ENCODE peak calls at places on chromosomes 4 and X, in four cellular contexts. S is brain microvascular endothelial cell, O is cardiac muscle cell, I is tibial nerve. M is an unnamed sample.

GRCh38 chrX:6384391-6384790 is 150.5 kb downstream of the VCX3A start:
- DNase-seq in S (no peak), O (no peak), I (no peak), M (no peak)

GRCh38 chr4:101127176-101127790 is 220.0 kb downstream of the PPP3CA start:
- DNase-seq in S (no peak), O (no peak), I (no peak), M (no peak)

GRCh38 chr4:181976743-181977142 is 266.5 kb upstream of the TENM3 start:
- DNase-seq in S (no peak), O (no peak), I (no peak), M (no peak)

GRCh38 chrX:27765718-27766117 is 42.1 kb upstream of the MAGEB10 start:
- DNase-seq in S (no peak), O (no peak), I (no peak), M (no peak)

GRCh38 chr4:56128231-56128630 is 179.5 kb downstream of the CEP135 start:
- DNase-seq in S (peak; percentile 49), O (peak; percentile 83), I (no peak), M (peak; percentile 86)

GRCh38 chr4:71785957-71786356 is 2.1 kb upstream of the GC start:
- DNase-seq in S (no peak), O (no peak), I (no peak), M (no peak)

GRCh38 chr4:10106421-10107039 is 10.1 kb downstream of the WDR1 start:
- DNase-seq in S (peak; percentile 97), O (peak; percentile 95), I (peak; percentile 84), M (no peak)

GRCh38 chr4:146520894-146521542 is 722 bp downstream of the SLC10A7 start:
- DNase-seq in S (peak; percentile 57), O (peak; percentile 77), I (peak; percentile 20), M (peak; percentile 15)

GRCh38 chr4:16598241-16599224 is 299.9 kb downstream of the LDB2 start:
- DNase-seq in S (peak; percentile 56), O (peak; percentile 37), I (no peak), M (no peak)

GRCh38 chr4:169205146-169205806 is 65.5 kb downstream of the SH3RF1 start:
- DNase-seq in S (no peak), O (no peak), I (no peak), M (no peak)

GRCh38 chr4:144202091-144202490 is 61.6 kb upstream of the GYPA start:
- DNase-seq in S (no peak), O (no peak), I (no peak), M (no peak)

GRCh38 chr4:151744614-151745013 is 16.2 kb downstream of the GATB start:
- DNase-seq in S (peak; percentile 92), O (peak; percentile 72), I (no peak), M (peak; percentile 83)

GRCh38 chr4:166318810-166319525 is 445.9 kb downstream of the TLL1 start:
- DNase-seq in S (peak; percentile 93), O (peak; percentile 64), I (no peak), M (peak; percentile 40)

GRCh38 chrX:68114573-68115199 is 318.6 kb downstream of the OPHN1 start:
- DNase-seq in S (peak; percentile 9), O (peak; percentile 7), I (no peak), M (no peak)

GRCh38 chr4:76420901-76421581 is at the start of gene CCDC158:
- DNase-seq in S (no peak), O (peak; percentile 49), I (no peak), M (no peak)

GRCh38 chr4:7444314-7444713 is 9.6 kb upstream of the PSAPL1 start:
- DNase-seq in S (no peak), O (no peak), I (no peak), M (no peak)

GRCh38 chrX:144683247-144683646 is 564.1 kb upstream of the SPANXN1 start:
- DNase-seq in S (no peak), O (no peak), I (no peak), M (no peak)

GRCh38 chr4:120524237-120524636 is 398.3 kb downstream of the PRDM5 start:
- DNase-seq in S (no peak), O (no peak), I (no peak), M (no peak)

GRCh38 chr4:102675142-102675541 is 85.6 kb downstream of the MANBA start:
- DNase-seq in S (peak; percentile 58), O (peak; percentile 62), I (no peak), M (peak; percentile 47)

GRCh38 chrX:150421816-150422215 is 58.7 kb downstream of the MAMLD1 start:
- DNase-seq in S (no peak), O (peak; percentile 34), I (no peak), M (no peak)

GRCh38 chr4:173367946-173368345 is 2.8 kb upstream of the SAP30 start:
- DNase-seq in S (no peak), O (peak; percentile 61), I (no peak), M (no peak)

GRCh38 chr4:140523370-140523856 is 555 bp upstream of the ELMOD2 start:
- DNase-seq in S (no peak), O (no peak), I (no peak), M (no peak)

GRCh38 chr4:145177511-145177905 is 2.9 kb downstream of the OTUD4 start:
- DNase-seq in S (no peak), O (peak; percentile 54), I (no peak), M (no peak)

GRCh38 chrX:140504371-140505324 is at the start of gene SOX3:
- DNase-seq in S (no peak), O (no peak), I (no peak), M (no peak)

GRCh38 chr4:7719354-7720174 is 220.1 kb downstream of the AFAP1 start:
- DNase-seq in S (no peak), O (peak; percentile 47), I (peak; percentile 56), M (no peak)

GRCh38 chrX:103586314-103586646 is 965 bp downstream of the TCEAL4 start:
- DNase-seq in S (no peak), O (peak; percentile 52), I (no peak), M (no peak)

GRCh38 chr4:145482209-145483021 is 762 bp downstream of the SMAD1 start:
- DNase-seq in S (peak; percentile 72), O (peak; percentile 80), I (peak; percentile 48), M (peak; percentile 18)

GRCh38 chr4:8916914-8917305 is 45.3 kb upstream of the HMX1 start:
- DNase-seq in S (no peak), O (no peak), I (no peak), M (no peak)

GRCh38 chr4:75985116-75985515 is 5.6 kb downstream of the SDAD1 start:
- DNase-seq in S (peak; percentile 91), O (peak; percentile 47), I (no peak), M (no peak)

GRCh38 chrX:151563449-151563848 is at the start of gene PASD1:
- DNase-seq in S (no peak), O (no peak), I (no peak), M (no peak)

GRCh38 chrX:43865791-43866190 is 16.5 kb downstream of the MAOB start:
- DNase-seq in S (no peak), O (no peak), I (no peak), M (no peak)

GRCh38 chr4:40316782-40317635 is 18.1 kb upstream of the CHRNA9 start:
- DNase-seq in S (peak; percentile 83), O (peak; percentile 96), I (peak; percentile 42), M (peak; percentile 85)
- H3K4me3 ChIP-seq in S (peak overlapping the region; percentile 52), O (no peak overlapping the region), I (peak overlapping the region; percentile 37), M (peak overlapping the region; percentile 49)

GRCh38 chr4:186553717-186554116 is 1.6 kb downstream of the MTNR1A start:
- DNase-seq in S (no peak), O (no peak), I (no peak), M (no peak)

GRCh38 chr4:186557061-186557460 is 1.7 kb upstream of the MTNR1A start:
- DNase-seq in S (peak; percentile 2), O (no peak), I (no peak), M (no peak)

GRCh38 chr4:186554485-186554884 is 882 bp downstream of the MTNR1A start:
- DNase-seq in S (peak; percentile 16), O (peak; percentile 39), I (no peak), M (no peak)

GRCh38 chr4:186557486-186557885 is 2.1 kb upstream of the MTNR1A start:
- DNase-seq in S (peak; percentile 71), O (no peak), I (no peak), M (no peak)

DNA sequence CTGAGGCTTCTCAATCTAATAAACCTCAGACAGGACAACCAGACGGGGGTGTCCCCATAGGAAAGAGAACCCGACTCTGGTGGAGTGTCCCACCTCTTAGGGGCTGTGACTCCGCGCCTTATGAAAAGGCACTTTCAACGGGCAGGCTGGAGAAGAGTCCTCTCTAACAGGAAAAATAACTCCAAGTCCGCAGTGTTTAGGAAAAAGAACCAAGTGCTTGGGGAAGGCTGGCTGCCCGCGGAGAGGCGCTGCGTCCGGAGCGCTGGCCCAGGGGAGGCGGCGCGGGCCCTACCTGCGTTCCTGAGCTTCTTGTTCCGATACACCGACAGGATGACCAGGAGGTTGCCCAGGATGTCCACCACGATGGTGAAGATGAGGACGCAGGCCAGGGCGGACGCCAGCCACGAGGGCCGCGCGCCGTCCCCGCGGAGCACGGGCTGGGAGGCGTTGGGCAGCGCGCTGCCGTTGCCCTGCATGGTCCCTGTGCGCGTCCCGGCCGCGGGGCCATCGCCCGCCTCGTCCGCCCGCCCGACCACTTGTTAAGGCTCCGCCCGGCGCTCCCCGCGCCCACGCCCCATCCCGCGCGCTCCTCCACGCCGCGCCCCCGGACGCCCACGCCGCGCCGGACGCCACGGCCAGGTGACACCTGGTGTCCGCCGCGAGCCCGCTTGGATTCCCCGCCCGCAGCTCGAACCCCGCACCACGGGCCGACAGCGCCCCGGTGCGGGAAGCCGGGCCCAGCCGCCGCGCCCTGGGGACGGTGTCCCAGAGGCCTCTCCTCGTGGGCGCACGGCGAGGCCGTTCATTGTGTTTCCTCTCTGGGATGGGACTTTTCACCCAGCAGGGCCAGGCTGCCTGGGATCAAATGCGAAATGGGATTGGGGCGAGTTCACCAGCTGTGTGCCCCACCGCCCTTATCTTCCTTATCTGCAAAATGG is at the start of gene MTNR1A:
- DNase-seq in S (no peak), O (peak; percentile 13), I (no peak), M (no peak)
- TF ChIP-seq CTCF in S (no peak), O (no peak), I (no peak), M (no peak)

GRCh38 chrX:63561425-63561824 is 210.3 kb upstream of the SPIN4 start:
- DNase-seq in S (no peak), O (peak; percentile 2), I (no peak), M (no peak)
- H3K4me3 ChIP-seq in S (peak overlapping the region; percentile 77), O (peak overlapping the region; percentile 44), I (peak overlapping the region; percentile 65), M (peak overlapping the region; percentile 82)

DNA sequence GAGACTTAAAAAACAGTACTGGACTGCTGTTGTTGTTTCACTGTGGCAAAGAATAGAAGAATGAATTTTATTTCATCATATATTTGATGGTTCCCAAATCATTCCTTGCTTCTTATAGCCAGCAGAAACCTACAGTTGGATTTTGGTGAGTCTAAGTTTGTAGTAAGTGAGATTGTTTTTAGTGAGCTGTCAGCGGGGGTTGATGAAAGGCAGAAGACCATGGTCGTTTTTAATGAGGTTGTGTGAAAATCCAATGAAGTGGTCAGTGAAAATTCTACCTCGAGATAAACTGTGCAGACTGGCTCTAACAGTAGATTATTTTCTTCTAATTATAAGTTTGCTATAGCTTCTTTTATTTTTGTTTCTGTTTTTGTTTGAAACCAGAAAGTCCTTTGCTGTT is 36.2 kb downstream of the ANAPC4 start:
- DNase-seq in S (no peak), O (no peak), I (no peak), M (no peak)
- TF ChIP-seq CTCF in S (no peak), O (no peak), I (no peak), M (no peak)

M was measured in retinal pigment epithelial cell.